ENCODE peak calls at places on chromosome 21, in six cellular contexts. F is activated CD8-positive, alpha-beta memory T cell treated with anti-CD3 and anti-CD28 coated beads for 4 hours; M is epithelial cell of esophagus; W is amniotic stem cell; Q is activated CD4-positive, alpha-beta T cell treated with anti-CD3 and anti-CD28 coated beads for 48 hours; K is stimulated activated CD8-positive, alpha-beta memory T cell treated with anti-CD3 and anti-CD28 coated beads, Interleukin-4, amount 100 ng/mL, for 1 hour. G is an unnamed sample.

GRCh38 chr21:37675202-37675801 is 241.0 kb downstream of the KCNJ6 start:
- DNase-seq in F (peak; percentile 9), M (peak; percentile 61), W (no peak), Q (peak; percentile 77), K (peak; percentile 5), G (peak; percentile 70)

GRCh38 chr21:36350282-36350910 is 30.4 kb downstream of the MORC3 start:
- DNase-seq in F (no peak), M (no peak), W (no peak), Q (no peak), K (no peak), G (no peak)

GRCh38 chr21:46477765-46478164 is 19.1 kb downstream of the DIP2A start:
- DNase-seq in F (no peak), M (peak; percentile 89), W (no peak), Q (no peak), K (no peak), G (no peak)

GRCh38 chr21:39788383-39788782 is 43.4 kb downstream of the IGSF5 start:
- DNase-seq in F (no peak), M (peak; percentile 52), W (peak; percentile 80), Q (no peak), K (no peak), G (no peak)

GRCh38 chr21:26835027-26835713 is 10.0 kb downstream of the ADAMTS1 start:
- DNase-seq in F (no peak), M (peak; percentile 87), W (no peak), Q (no peak), K (no peak), G (no peak)

GRCh38 chr21:41170442-41170841 is 2.5 kb downstream of the BACE2 start:
- DNase-seq in F (no peak), M (peak; percentile 57), W (no peak), Q (peak; percentile 28), K (no peak), G (peak; percentile 26)

GRCh38 chr21:41837756-41838297 is 41.3 kb downstream of the PRDM15 start:
- DNase-seq in F (no peak), M (no peak), W (no peak), Q (no peak), K (no peak), G (no peak)

GRCh38 chr21:28410264-28410663 is 582.4 kb downstream of the LTN1 start:
- DNase-seq in F (no peak), M (no peak), W (no peak), Q (no peak), K (no peak), G (no peak)

GRCh38 chr21:26881504-26882228 is 36.5 kb upstream of the ADAMTS1 start:
- DNase-seq in F (no peak), M (peak; percentile 6), W (no peak), Q (no peak), K (no peak), G (no peak)

GRCh38 chr21:42460391-42461184 is 35.4 kb downstream of the RSPH1 start:
- DNase-seq in F (no peak), M (no peak), W (no peak), Q (peak; percentile 53), K (no peak), G (peak; percentile 75)